ENCODE peak calls at places on chromosomes 13 and 19, in five cellular contexts. S, C, Z, K and D are unnamed samples.
A peak's percentile ranks its signal among the peaks of the same experiment; 100 is the strongest.

GRCh38 chr13:79423801-79424642 is 18.0 kb upstream of the RBM26 start:
- DNase-seq in S (no peak), C (peak; percentile 51), Z (peak; percentile 10), K (no peak), D (no peak)

GRCh38 chr19:33303791-33304759 is 1.7 kb upstream of the CEBPA start:
- DNase-seq in S (no peak), C (no peak), Z (no peak), K (no peak), D (peak; percentile 91)

GRCh38 chr19:954672-955494 is 29.0 kb downstream of the ARID3A start:
- DNase-seq in S (no peak), C (no peak), Z (no peak), K (no peak), D (no peak)

GRCh38 chr19:28823338-28823961 is 389.5 kb downstream of the UQCRFS1 start:
- DNase-seq in S (no peak), C (no peak), Z (no peak), K (no peak), D (no peak)

GRCh38 chr13:69306766-69307165 is 800.9 kb upstream of the ATXN8OS start:
- DNase-seq in S (no peak), C (no peak), Z (no peak), K (no peak), D (no peak)

GRCh38 chr19:7461841-7462629 is 26.8 kb downstream of the PEX11G start:
- DNase-seq in S (no peak), C (no peak), Z (no peak), K (no peak), D (no peak)

GRCh38 chr19:49690656-49691242 is at the start of gene CPT1C:
- DNase-seq in S (peak; percentile 57), C (no peak), Z (peak; percentile 61), K (peak; percentile 91), D (no peak)

GRCh38 chr13:23620211-23620610 is 50.0 kb downstream of the TNFRSF19 start:
- DNase-seq in S (no peak), C (no peak), Z (no peak), K (no peak), D (no peak)

GRCh38 chr19:15631817-15632216 is 8.9 kb upstream of the CYP4F3 start:
- DNase-seq in S (no peak), C (peak; percentile 19), Z (no peak), K (peak; percentile 34), D (no peak)

GRCh38 chr19:51503891-51504290 is 2.3 kb upstream of the SIGLEC12 start:
- DNase-seq in S (no peak), C (no peak), Z (no peak), K (peak; percentile 17), D (no peak)

GRCh38 chr13:59690857-59691500 is 472.7 kb downstream of the DIAPH3 start:
- DNase-seq in S (no peak), C (no peak), Z (no peak), K (no peak), D (no peak)

GRCh38 chr19:1513492-1514294 is 874 bp upstream of the ADAMTSL5 start:
- DNase-seq in S (peak; percentile 65), C (peak; percentile 64), Z (no peak), K (peak; percentile 84), D (no peak)

GRCh38 chr13:102928971-102929370 is 83.1 kb downstream of the ERCC5 start:
- DNase-seq in S (no peak), C (no peak), Z (no peak), K (no peak), D (no peak)

GRCh38 chr13:59452189-59452588 is 711.5 kb downstream of the DIAPH3 start:
- DNase-seq in S (no peak), C (no peak), Z (no peak), K (no peak), D (no peak)

GRCh38 chr19:47309608-47310007 is at the start of gene C5AR1:
- DNase-seq in S (no peak), C (no peak), Z (no peak), K (no peak), D (no peak)

GRCh38 chr13:105814902-105815250 is 720.6 kb downstream of the EFNB2 start:
- DNase-seq in S (no peak), C (no peak), Z (no peak), K (no peak), D (no peak)

GRCh38 chr19:29337029-29337428 is 124.1 kb upstream of the UQCRFS1 start:
- DNase-seq in S (no peak), C (no peak), Z (no peak), K (peak; percentile 78), D (no peak)

GRCh38 chr19:6616011-6616410 is 25.1 kb upstream of the CD70 start:
- DNase-seq in S (no peak), C (no peak), Z (no peak), K (no peak), D (no peak)

GRCh38 chr19:2294377-2295335 is 12.7 kb upstream of the PEAK3 start:
- DNase-seq in S (no peak), C (no peak), Z (no peak), K (no peak), D (no peak)

GRCh38 chr19:7349231-7349591 is 474 bp downstream of the ARHGEF18 start:
- DNase-seq in S (no peak), C (no peak), Z (no peak), K (no peak), D (peak; percentile 49)